ENCODE peak calls at places on chromosomes 6 and 20, in nine cellular contexts. R is SJSA1; O is endothelial cell; A is activated gamma-delta T cell treated with Interleukin-2 at 50 U/mL for 16 hours; B is cardiac muscle cell; I is ovary; M is CD4-positive, alpha-beta memory T cell; D is omental fat pad; V is germinal center. U is an unnamed sample.

GRCh38 chr20:34971873-34972235 is 16.2 kb downstream of the MYH7B start:
- DNase-seq in R (no peak), O (no peak), A (no peak), B (no peak), I (peak), M (no peak), D (no peak), V (no peak), U (no peak)

GRCh38 chr6:45663181-45664180 is 285.7 kb upstream of the SUPT3H start:
- DNase-seq in R (peak), O (peak), A (peak), B (peak), I (peak), M (peak), D (no peak), V (peak), U (no peak)

GRCh38 chr20:19078448-19079373 is 133.7 kb upstream of the SLC24A3 start:
- DNase-seq in R (no peak), O (no peak), A (no peak), B (no peak), I (no peak), M (no peak), D (no peak), V (no peak), U (no peak)

GRCh38 chr6:18307006-18307405 is 42.7 kb upstream of the DEK start:
- DNase-seq in R (peak), O (no peak), A (no peak), B (peak), I (no peak), M (no peak), D (no peak), V (no peak), U (no peak)

GRCh38 chr6:10170816-10171215 is 244.1 kb downstream of the TFAP2A start:
- DNase-seq in R (no peak), O (no peak), A (no peak), B (no peak), I (no peak), M (no peak), D (no peak), V (no peak), U (no peak)

GRCh38 chr20:17655865-17656489 is 26.1 kb downstream of the RRBP1 start:
- DNase-seq in R (no peak), O (no peak), A (no peak), B (no peak), I (no peak), M (no peak), D (no peak), V (no peak), U (no peak)

GRCh38 chr20:13220194-13220856 is 749 bp upstream of the ISM1 start:
- DNase-seq in R (no peak), O (peak), A (no peak), B (peak), I (peak), M (peak), D (no peak), V (no peak), U (no peak)

GRCh38 chr20:57996465-57996864 is 232.0 kb downstream of the ANKRD60 start:
- DNase-seq in R (no peak), O (no peak), A (no peak), B (no peak), I (no peak), M (no peak), D (no peak), V (no peak), U (no peak)

GRCh38 chr6:116363759-116364158 is 7.0 kb upstream of the DSE start:
- DNase-seq in R (no peak), O (no peak), A (no peak), B (no peak), I (no peak), M (no peak), D (no peak), V (no peak), U (no peak)

GRCh38 chr6:54072708-54073313 is 38.4 kb upstream of the MLIP start:
- DNase-seq in R (no peak), O (no peak), A (no peak), B (no peak), I (no peak), M (no peak), D (no peak), V (no peak), U (no peak)